ENCODE peak calls at places on chromosome 21, in six cellular contexts. L is psoas muscle, Q is lower lobe of right lung, N is tibial nerve, M is fibroblast of lung, G is heart left ventricle. K is an unnamed sample.
A peak's percentile ranks its signal among the peaks of the same experiment; 100 is the strongest.

GRCh38 chr21:41921089-41921819 is 32.6 kb downstream of the C2CD2 start:
- DNase-seq in N (no peak), Q (no peak), M (no peak), G (no peak), L (no peak), K (no peak)

GRCh38 chr21:28927122-28927521 is 65.6 kb downstream of the LTN1 start:
- DNase-seq in G (no peak), L (no peak), N (no peak), Q (no peak), M (no peak), K (no peak)

GRCh38 chr21:29718081-29718815 is 221.5 kb downstream of the GRIK1 start:
- DNase-seq in M (peak; percentile 27), L (no peak), N (no peak), Q (no peak), G (no peak), K (no peak)

GRCh38 chr21:26550357-26550756 is 22.7 kb downstream of the CYYR1 start:
- DNase-seq in G (no peak), M (no peak), L (no peak), Q (no peak), N (no peak), K (no peak)

GRCh38 chr21:17491716-17492414 is 21.0 kb upstream of the CXADR start:
- DNase-seq in L (no peak), G (no peak), N (peak; percentile 62), M (peak; percentile 100), Q (no peak), K (no peak)

GRCh38 chr21:39660191-39660590 is 47.5 kb downstream of the B3GALT5 start:
- DNase-seq in G (peak; percentile 62), L (no peak), M (peak; percentile 78), N (no peak), Q (no peak), K (no peak)

GRCh38 chr21:41926068-41926806 is 27.6 kb downstream of the C2CD2 start:
- DNase-seq in M (peak; percentile 65), N (no peak), L (no peak), Q (no peak), G (no peak), K (peak; percentile 68)

GRCh38 chr21:35352066-35352770 is 303.1 kb upstream of the RUNX1 start:
- DNase-seq in G (no peak), Q (no peak), N (no peak), M (peak; percentile 95), L (no peak), K (no peak)

GRCh38 chr21:33552999-33553598 is 10.3 kb downstream of the SON start:
- DNase-seq in N (no peak), G (no peak), M (no peak), L (no peak), Q (no peak), K (no peak)

GRCh38 chr21:33116669-33117267 is 46.8 kb downstream of the OLIG1 start:
- DNase-seq in L (no peak), G (no peak), N (no peak), Q (no peak), M (no peak), K (no peak)

GRCh38 chr21:26769613-26770188 is 75.5 kb downstream of the ADAMTS1 start:
- DNase-seq in G (no peak), N (peak; percentile 39), M (peak; percentile 11), L (no peak), Q (no peak), K (no peak)

GRCh38 chr21:42109473-42109872 is 38.4 kb downstream of the UMODL1 start:
- DNase-seq in N (no peak), L (peak; percentile 27), Q (no peak), G (no peak), M (no peak), K (no peak)

GRCh38 chr21:33512481-33512880 is 21.0 kb upstream of the DNAJC28 start:
- DNase-seq in G (no peak), Q (no peak), L (no peak), N (no peak), M (no peak), K (no peak)

GRCh38 chr21:34135330-34135729 is 62.0 kb downstream of the MRPS6 start:
- DNase-seq in G (no peak), Q (no peak), L (no peak), N (no peak), M (no peak), K (no peak)

GRCh38 chr21:35217504-35218060 is 168.5 kb upstream of the RUNX1 start:
- DNase-seq in G (no peak), Q (no peak), M (peak; percentile 95), L (no peak), N (no peak), K (no peak)

GRCh38 chr21:30408782-30409494 is 13.1 kb downstream of the KRTAP13-1 start:
- DNase-seq in N (no peak), M (peak; percentile 9), G (peak; percentile 17), L (no peak), Q (peak; percentile 69), K (no peak)

GRCh38 chr21:38804617-38805281 is 980 bp upstream of the ETS2 start:
- DNase-seq in Q (peak; percentile 89), L (peak; percentile 88), M (peak; percentile 69), G (peak; percentile 84), N (peak; percentile 50), K (no peak)

GRCh38 chr21:14080040-14080763 is 130.6 kb downstream of the LIPI start:
- DNase-seq in G (no peak), Q (no peak), M (no peak), L (no peak), N (no peak), K (no peak)

DNA sequence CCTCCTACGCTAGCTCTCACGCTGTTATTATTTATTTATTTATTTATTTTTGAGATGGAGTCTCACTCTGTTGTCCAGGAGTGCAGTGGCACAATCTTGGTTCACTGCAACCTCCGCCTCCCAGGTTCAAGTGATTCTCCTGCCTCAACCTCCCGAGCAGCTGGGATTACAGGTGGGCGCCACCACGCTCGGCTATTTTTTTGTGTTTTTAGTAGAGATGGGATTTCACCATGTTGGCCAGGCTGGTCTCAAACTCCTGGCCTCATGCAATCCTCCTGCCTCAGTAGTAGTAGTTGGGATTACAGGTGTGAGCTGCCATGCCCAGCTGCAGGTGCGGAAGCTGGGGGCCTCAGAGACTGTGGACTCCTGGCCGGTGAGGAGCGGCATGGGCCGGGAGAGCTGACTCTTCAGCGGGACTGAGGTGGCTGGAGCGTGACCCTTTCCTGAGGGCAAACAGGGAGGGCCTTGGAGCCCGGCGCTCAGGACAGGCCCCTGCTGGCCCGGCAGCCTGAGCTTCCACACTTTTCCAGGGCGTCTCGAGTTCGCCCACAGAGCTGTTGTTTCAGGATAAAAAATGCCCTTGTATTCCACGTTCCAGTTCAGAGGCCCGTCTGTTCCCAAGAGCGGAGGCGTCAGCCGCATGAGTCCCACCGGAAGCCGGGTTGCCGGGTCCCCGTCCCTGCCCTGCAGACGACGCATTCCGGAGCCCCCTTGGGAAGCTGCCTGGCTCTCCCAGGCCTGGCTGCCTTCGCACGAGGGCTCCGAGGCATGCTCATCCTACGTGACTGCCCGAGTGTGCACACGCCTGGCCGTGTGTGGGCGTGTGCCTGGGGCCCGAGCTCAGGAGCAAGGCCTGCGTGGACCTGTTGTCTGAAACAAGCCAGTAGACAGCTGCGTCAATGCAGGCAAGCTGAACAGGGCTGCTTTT is 126.2 kb downstream of the SIK1 start:
- DNase-seq in Q (peak; percentile 38), L (peak; percentile 76), G (peak; percentile 71), N (peak; percentile 23), M (no peak), K (no peak)
- H3K4me1 ChIP-seq in Q (peaks cover 6% of the 10 kb centered on the region), L (no peaks in the 10 kb centered on the region), G (peaks cover 10% of the 10 kb centered on the region), N (peaks cover 5% of the 10 kb centered on the region), M (no peaks in the 10 kb centered on the region), K (no peaks in the 10 kb centered on the region)

GRCh38 chr21:15441060-15441493 is 288.7 kb upstream of the USP25 start:
- DNase-seq in N (no peak), L (no peak), G (no peak), Q (no peak), M (no peak), K (no peak)
- TF ChIP-seq CTCF in N (no peak), L (no peak), G (no peak), Q (no peak), M (no peak), K (no peak)

GRCh38 chr21:45532826-45533730 is 9.2 kb downstream of the SLC19A1 start:
- DNase-seq in G (peak; percentile 15), M (no peak), Q (peak; percentile 56), N (no peak), L (peak; percentile 42), K (no peak)
- H3K27ac ChIP-seq in G (no peak overlapping the region), M (no peak overlapping the region), Q (peak overlapping the region; percentile 68), N (peak overlapping the region; percentile 27), L (no peak overlapping the region), K (peak overlapping the region; percentile 4)

DNA sequence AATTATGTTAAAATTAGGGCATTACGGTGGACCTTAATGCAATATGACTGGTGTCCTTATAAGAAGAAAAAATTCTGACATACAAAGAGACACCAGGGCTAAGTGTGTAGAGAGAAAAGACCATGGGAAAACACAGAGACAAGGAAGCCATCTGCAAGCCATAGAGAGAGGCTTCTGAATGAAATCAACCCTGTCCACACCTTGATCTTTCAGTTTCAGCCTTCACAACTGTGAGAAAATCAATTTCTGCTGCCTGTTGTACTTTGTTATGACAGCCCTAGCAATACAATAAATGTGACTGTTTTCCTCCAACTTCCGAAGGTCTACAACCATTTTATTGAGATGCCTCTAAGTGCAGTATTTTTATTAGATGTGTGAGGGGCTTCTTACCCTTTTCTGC is 1407.2 kb downstream of the MRPL39 start:
- DNase-seq in G (no peak), Q (no peak), N (no peak), L (no peak), M (no peak), K (no peak)
- H3K4me1 ChIP-seq in G (no peaks in the 10 kb centered on the region), Q (no peaks in the 10 kb centered on the region), N (no peaks in the 10 kb centered on the region), L (no peaks in the 10 kb centered on the region), M (no peaks in the 10 kb centered on the region), K (no peaks in the 10 kb centered on the region)

DNA sequence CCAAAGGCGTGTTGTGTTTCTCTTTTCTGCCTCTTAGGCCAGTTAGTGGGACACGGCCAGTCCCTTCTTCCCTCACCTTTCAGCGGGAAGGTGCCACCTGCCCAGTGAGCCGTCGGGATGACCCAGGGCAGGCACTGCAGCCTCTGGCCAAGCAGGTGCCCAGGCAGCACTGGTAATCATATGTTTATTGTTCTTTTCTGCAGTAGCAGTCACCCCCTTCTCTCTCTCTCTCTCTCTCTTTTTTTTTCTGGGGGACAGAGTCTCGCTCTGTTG is 38.2 kb downstream of the CRYAA start:
- DNase-seq in L (peak; percentile 23), G (no peak), M (no peak), N (no peak), Q (no peak), K (no peak)
- TF ChIP-seq CTCF in L (no peak), G (no peak), M (no peak), N (no peak), Q (no peak), K (no peak)

K was measured in CD8-positive, alpha-beta T cell.